ENCODE peak calls at places on chromosomes 11 and 22, in ten cellular contexts. K is activated T-cell treated with anti-CD3 and anti-CD28 coated beads, Interleukin-2, amount 50 U/mL, for 1 hour; W is AG04450; G is T-cell; Y is heart left ventricle; B is lower lobe of right lung; S is DMS79 treated with DMSO at 0.1 percent for 48 hours; H is upper lobe of right lung; R is HTR-8/SVneo; I is testis. C is an unnamed sample.

GRCh38 chr11:121711900-121712424 is 259.2 kb upstream of the SORL1-AS1 start:
- DNase-seq in S (no peak), R (no peak), K (no peak), B (no peak), I (no peak), Y (no peak), W (no peak), G (no peak), H (no peak), C (no peak)

GRCh38 chr11:64098318-64098831 is 62.6 kb downstream of the FLRT1 start:
- DNase-seq in G (no peak), W (no peak), K (no peak), R (no peak), B (no peak), S (peak), I (no peak), Y (no peak), H (no peak), C (no peak)

GRCh38 chr11:116426761-116427160 is 346.0 kb downstream of the BUD13 start:
- DNase-seq in K (no peak), G (no peak), W (no peak), Y (no peak), H (no peak), S (no peak), I (no peak), R (no peak), B (no peak), C (no peak)

GRCh38 chr22:37454857-37455686 is 27.8 kb upstream of the ELFN2 start:
- DNase-seq in S (peak), H (peak), B (peak), R (peak), Y (no peak), K (no peak), G (no peak), I (no peak), W (no peak), C (no peak)

GRCh38 chr22:40826984-40827741 is 8.0 kb upstream of the SLC25A17 start:
- DNase-seq in Y (no peak), B (no peak), K (no peak), W (no peak), S (no peak), G (no peak), I (no peak), H (no peak), R (no peak), C (no peak)

GRCh38 chr11:36577859-36578258 is 10.1 kb downstream of the RAG1 start:
- DNase-seq in B (no peak), W (no peak), K (no peak), Y (no peak), I (no peak), R (no peak), H (no peak), G (no peak), S (no peak), C (no peak)

GRCh38 chr11:18699269-18699596 is 654 bp downstream of the TMEM86A start:
- DNase-seq in Y (no peak), G (no peak), B (no peak), R (no peak), W (no peak), I (no peak), H (no peak), K (no peak), S (no peak), C (no peak)

GRCh38 chr11:16814410-16815046 is 76.1 kb downstream of the C11orf58 start:
- DNase-seq in B (peak), H (no peak), G (no peak), K (no peak), I (peak), S (no peak), R (no peak), W (no peak), Y (no peak), C (no peak)

GRCh38 chr22:19714320-19715252 is at the start of gene SEPTIN5:
- DNase-seq in K (no peak), G (no peak), Y (no peak), R (no peak), B (no peak), I (no peak), S (no peak), H (no peak), W (no peak), C (peak)

GRCh38 chr11:74004694-74005615 is 3.9 kb downstream of the UCP3 start:
- DNase-seq in Y (no peak), I (no peak), G (peak), W (no peak), R (no peak), H (no peak), K (peak), B (no peak), S (no peak), C (no peak)

GRCh38 chr11:82995276-82995675 is 76.4 kb downstream of the RAB30 start:
- DNase-seq in W (no peak), H (no peak), G (no peak), Y (no peak), I (no peak), K (no peak), R (no peak), B (no peak), S (no peak), C (no peak)

GRCh38 chr11:117074122-117074521 is 24.1 kb downstream of the SIK3 start:
- DNase-seq in K (no peak), S (no peak), W (no peak), G (no peak), R (no peak), Y (no peak), B (no peak), I (no peak), H (no peak), C (no peak)

GRCh38 chr22:18933914-18934313 is 2.2 kb downstream of the PRODH start:
- DNase-seq in I (no peak), S (no peak), B (no peak), Y (no peak), W (no peak), K (no peak), H (no peak), R (no peak), G (no peak), C (no peak)

GRCh38 chr11:87194985-87195820 is 157.5 kb downstream of the TMEM135 start:
- DNase-seq in R (no peak), Y (no peak), H (no peak), I (no peak), B (no peak), S (no peak), K (no peak), G (no peak), W (no peak), C (no peak)

GRCh38 chr11:12994476-12994875 is 14.6 kb upstream of the RASSF10 start:
- DNase-seq in W (no peak), G (no peak), I (no peak), S (no peak), B (no peak), K (no peak), H (no peak), R (no peak), Y (no peak), C (no peak)

GRCh38 chr11:14364322-14364721 is 5.3 kb upstream of the RRAS2 start:
- DNase-seq in I (no peak), G (no peak), Y (no peak), R (no peak), H (no peak), W (no peak), S (no peak), K (no peak), B (no peak), C (no peak)

GRCh38 chr22:39932918-39933649 is 27.1 kb upstream of the TMA7B start:
- DNase-seq in B (no peak), H (no peak), S (no peak), W (no peak), R (peak), G (peak), I (no peak), Y (no peak), K (peak), C (peak)

GRCh38 chr11:70270877-70271634 is 566 bp downstream of the PPFIA1 start:
- DNase-seq in W (peak), Y (peak), H (peak), I (peak), R (peak), K (no peak), S (peak), G (peak), B (peak), C (peak)

GRCh38 chr11:126345759-126346585 is 9.5 kb upstream of the ST3GAL4 start:
- DNase-seq in R (no peak), G (peak), W (no peak), Y (no peak), I (peak), S (no peak), H (no peak), K (no peak), B (no peak), C (no peak)

GRCh38 chr11:122042981-122043380 is 73.0 kb downstream of the BLID start:
- DNase-seq in I (no peak), H (no peak), Y (no peak), B (no peak), G (no peak), K (no peak), W (no peak), R (no peak), S (no peak), C (no peak)

GRCh38 chr11:1757861-1758610 is 5.7 kb downstream of the CTSD start:
- DNase-seq in W (no peak), B (peak), I (no peak), Y (no peak), G (peak), S (no peak), H (peak), R (no peak), K (no peak), C (peak)

GRCh38 chr11:124661553-124661952 is 12.0 kb downstream of the SIAE start:
- DNase-seq in R (no peak), B (no peak), G (no peak), K (no peak), I (no peak), W (no peak), Y (no peak), H (no peak), S (no peak), C (no peak)

GRCh38 chr22:22598144-22598543 is 39.1 kb upstream of the PRAME start:
- DNase-seq in R (no peak), I (no peak), S (no peak), H (no peak), W (no peak), Y (no peak), K (no peak), G (no peak), B (no peak), C (no peak)